ENCODE peak calls at places on chromosomes 7 and 10, in six cellular contexts. G is NB4; O is hypothalamus; H is neural progenitor cell; E is colonic mucosa; V is stimulated activated CD8-positive, alpha-beta memory T cell treated with anti-CD3 and anti-CD28 coated beads, Interleukin-12 subunit alpha, Interleukin-12 subunit beta, amount 100 ng/mL, for 4 hours. F is an unnamed sample.

GRCh38 chr7:33901199-33901598 is 4.1 kb upstream of the BMPER start:
- DNase-seq in G (no peak), O (no peak), H (no peak), E (no peak), V (no peak), F (no peak)

GRCh38 chr7:29120955-29121354 is 25.4 kb downstream of the CPVL start:
- DNase-seq in G (no peak), O (no peak), H (no peak), E (no peak), V (no peak), F (no peak)

GRCh38 chr7:126657137-126657536 is 595.6 kb downstream of the GRM8 start:
- DNase-seq in G (no peak), O (no peak), H (no peak), E (no peak), V (no peak), F (no peak)

GRCh38 chr7:77830649-77831355 is 32.2 kb downstream of the PHTF2 start:
- DNase-seq in G (no peak), O (no peak), H (no peak), E (no peak), V (no peak), F (no peak)

GRCh38 chr7:123690550-123690949 is 34.9 kb downstream of the LMOD2 start:
- DNase-seq in G (no peak), O (no peak), H (no peak), E (no peak), V (no peak), F (no peak)

GRCh38 chr10:299512-299911 is 164.3 kb downstream of the ZMYND11 start:
- DNase-seq in G (no peak), O (no peak), H (no peak), E (no peak), V (no peak), F (no peak)

GRCh38 chr7:70354409-70355169 is 756.3 kb downstream of the AUTS2 start:
- DNase-seq in G (no peak), O (no peak), H (no peak), E (no peak), V (no peak), F (no peak)

GRCh38 chr10:109940553-109940952 is 17.2 kb upstream of the XPNPEP1 start:
- DNase-seq in G (no peak), O (no peak), H (no peak), E (no peak), V (no peak), F (no peak)

GRCh38 chr10:79608505-79609375 is 2.0 kb upstream of the SFTPA1 start:
- DNase-seq in G (peak), O (no peak), H (peak), E (peak), V (no peak), F (no peak)

GRCh38 chr10:93580824-93581223 is 14.4 kb downstream of the FFAR4 start:
- DNase-seq in G (no peak), O (peak), H (peak), E (no peak), V (no peak), F (no peak)

GRCh38 chr7:18978108-18978495 is 139.3 kb downstream of the TWIST1 start:
- DNase-seq in G (no peak), O (no peak), H (no peak), E (no peak), V (no peak), F (no peak)

GRCh38 chr7:150962743-150963399 is 15.2 kb downstream of the KCNH2 start:
- DNase-seq in G (peak), O (peak), H (peak), E (peak), V (peak), F (no peak)

GRCh38 chr7:92854501-92855238 is 18.3 kb upstream of the CDK6 start:
- DNase-seq in G (no peak), O (no peak), H (no peak), E (no peak), V (no peak), F (no peak)

GRCh38 chr7:5425507-5426225 is 2.0 kb upstream of the TNRC18 start:
- DNase-seq in G (peak), O (peak), H (peak), E (peak), V (no peak), F (peak)

GRCh38 chr7:44257618-44258422 is 57.0 kb downstream of the YKT6 start:
- DNase-seq in G (peak), O (peak), H (peak), E (peak), V (peak), F (no peak)

GRCh38 chr10:8023321-8023720 is 31.2 kb upstream of the GATA3 start:
- DNase-seq in G (no peak), O (no peak), H (no peak), E (no peak), V (no peak), F (no peak)

GRCh38 chr10:115092555-115093285 is 445 bp upstream of the ATRNL1 start:
- DNase-seq in G (peak), O (peak), H (peak), E (peak), V (peak), F (no peak)